ENCODE peak calls at places on chromosomes 11 and 22, in eight cellular contexts. Z is astrocyte of the spinal cord, Q is fibroblast of pulmonary artery, E is GM13977, L is cardiac muscle cell, W is heart left ventricle, A is upper lobe of left lung, U is brain microvascular endothelial cell. P is an unnamed sample.

GRCh38 chr11:15446315-15446714 is 331.6 kb downstream of the INSC start:
- DNase-seq in Z (no peak), Q (no peak), E (no peak), L (no peak), W (no peak), A (no peak), U (no peak), P (no peak)

GRCh38 chr11:108629274-108629673 is 35.6 kb upstream of the DDX10 start:
- DNase-seq in Z (no peak), Q (no peak), E (no peak), L (no peak), W (no peak), A (peak; percentile 37), U (no peak), P (no peak)

GRCh38 chr11:24478718-24479117 is 18.1 kb upstream of the LUZP2 start:
- DNase-seq in Z (no peak), Q (no peak), E (no peak), L (no peak), W (no peak), A (no peak), U (no peak), P (no peak)

GRCh38 chr11:70712471-70712870 is 314.1 kb downstream of the CTTN start:
- DNase-seq in Z (no peak), Q (no peak), E (no peak), L (no peak), W (no peak), A (no peak), U (no peak), P (no peak)

GRCh38 chr11:124329787-124330478 is 9.9 kb upstream of the OR8D2 start:
- DNase-seq in Z (peak; percentile 22), Q (peak; percentile 47), E (peak; percentile 9), L (no peak), W (no peak), A (no peak), U (no peak), P (no peak)

GRCh38 chr11:125376117-125376516 is 119.9 kb downstream of the FEZ1 start:
- DNase-seq in Z (peak; percentile 7), Q (peak; percentile 50), E (peak; percentile 46), L (peak; percentile 26), W (peak; percentile 80), A (no peak), U (no peak), P (no peak)

GRCh38 chr11:46351606-46352005 is 4.3 kb downstream of the DGKZ start:
- DNase-seq in Z (no peak), Q (no peak), E (no peak), L (no peak), W (no peak), A (no peak), U (no peak), P (no peak)

GRCh38 chr11:132228756-132229325 is 858.4 kb downstream of the NTM start:
- DNase-seq in Z (peak; percentile 81), Q (no peak), E (no peak), L (no peak), W (no peak), A (no peak), U (peak; percentile 76), P (no peak)

GRCh38 chr11:117122546-117122945 is 21.5 kb upstream of the PAFAH1B2 start:
- DNase-seq in Z (no peak), Q (no peak), E (no peak), L (no peak), W (no peak), A (no peak), U (no peak), P (no peak)

GRCh38 chr11:20363500-20364411 is at the start of gene HTATIP2:
- DNase-seq in Z (peak; percentile 43), Q (peak; percentile 68), E (peak; percentile 83), L (peak; percentile 71), W (peak; percentile 69), A (peak; percentile 95), U (no peak), P (peak; percentile 75)

GRCh38 chr11:119493712-119494111 is 70.7 kb upstream of the THY1 start:
- DNase-seq in Z (no peak), Q (peak; percentile 36), E (no peak), L (peak; percentile 39), W (no peak), A (no peak), U (peak; percentile 10), P (peak; percentile 82)

GRCh38 chr11:38089728-38090127 is 1491.7 kb upstream of the RAG2 start:
- DNase-seq in Z (peak; percentile 14), Q (peak; percentile 79), E (no peak), L (peak; percentile 60), W (no peak), A (no peak), U (peak; percentile 81), P (peak; percentile 79)

GRCh38 chr11:92390783-92391182 is 166.2 kb downstream of the FAT3 start:
- DNase-seq in Z (no peak), Q (no peak), E (no peak), L (no peak), W (no peak), A (no peak), U (no peak), P (no peak)

GRCh38 chr22:49935561-49935960 is 17.1 kb downstream of the CRELD2 start:
- DNase-seq in Z (no peak), Q (peak; percentile 54), E (no peak), L (peak; percentile 74), W (no peak), A (no peak), U (no peak), P (no peak)

DNA sequence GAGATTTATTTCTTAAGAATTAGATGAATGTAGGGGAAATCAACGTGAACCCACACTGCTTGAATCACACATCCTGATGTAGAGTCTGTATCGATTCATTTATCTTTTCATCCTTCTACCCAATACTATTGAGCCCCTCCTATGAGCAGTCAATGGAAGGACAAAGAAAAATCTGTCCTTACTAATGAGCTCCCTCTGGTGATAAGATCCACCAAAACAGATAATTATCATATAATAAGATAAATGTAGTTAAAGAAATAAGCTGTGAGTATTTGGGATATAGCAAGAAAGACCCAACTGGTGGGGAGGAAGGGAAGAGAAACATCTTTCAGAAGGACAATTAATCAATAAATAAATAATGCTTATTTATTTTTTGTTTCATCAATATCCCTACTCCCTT is 385.1 kb upstream of the CCDC90B start:
- DNase-seq in Z (no peak), Q (no peak), E (no peak), L (no peak), W (no peak), A (no peak), U (no peak), P (no peak)
- TF ChIP-seq CTCF in Z (no peak), Q (no peak), E (no peak), L (no peak), W (no peak), A (no peak), U (no peak), P (no peak)

GRCh38 chr11:98137437-98137836 is 883.3 kb upstream of the CNTN5 start:
- DNase-seq in Z (no peak), Q (peak; percentile 50), E (no peak), L (peak; percentile 21), W (no peak), A (no peak), U (no peak), P (no peak)
- TF ChIP-seq CTCF in Z (no peak), Q (no peak), E (no peak), L (no peak), W (no peak), A (no peak), U (no peak), P (no peak)

DNA sequence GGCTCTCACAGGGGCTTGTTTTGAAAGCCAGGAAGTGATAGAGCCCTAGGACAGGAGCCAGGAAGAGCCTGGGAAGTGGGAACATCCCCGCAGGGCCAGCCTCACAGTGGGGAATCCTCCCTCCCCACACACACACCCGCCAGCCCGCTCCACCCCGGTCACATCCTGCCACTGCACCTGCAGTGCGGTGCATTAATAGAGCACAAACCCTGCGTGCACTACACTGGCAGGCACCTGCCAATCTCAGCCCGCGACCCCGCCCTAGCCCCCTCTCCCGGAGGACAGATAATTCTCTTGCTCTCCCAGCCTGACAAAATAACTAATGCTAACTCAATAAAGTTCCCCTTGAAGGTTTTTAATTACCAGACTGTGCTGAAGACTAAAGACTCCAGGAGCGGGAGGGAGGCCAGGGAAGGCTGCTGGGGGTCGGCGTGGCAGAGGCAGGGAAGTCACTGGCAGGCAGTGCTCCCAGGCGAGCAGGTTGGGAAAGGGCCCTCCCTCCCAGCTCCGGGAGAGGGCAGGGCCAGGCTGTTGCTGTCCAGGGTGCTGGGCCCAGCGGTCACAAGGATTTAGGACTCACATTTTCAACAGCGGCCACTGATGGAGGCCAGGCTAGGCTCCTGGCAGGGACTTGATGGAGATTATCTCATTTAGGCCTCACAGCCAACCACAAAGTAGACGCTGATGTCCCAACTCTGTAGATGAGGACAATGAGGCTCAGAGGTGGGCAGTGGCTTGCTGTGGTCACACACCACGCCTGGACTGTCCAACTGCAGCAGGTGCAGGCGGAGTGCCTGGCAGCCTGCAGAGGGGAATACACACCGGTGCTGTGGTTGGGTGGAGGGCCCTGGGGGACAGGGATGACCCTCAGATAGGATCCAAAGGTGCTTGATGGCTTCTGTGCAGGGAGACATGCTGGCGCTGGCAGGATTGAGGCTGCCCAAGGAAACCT is 23.9 kb upstream of the TCF20 start:
- DNase-seq in Z (peak; percentile 47), Q (peak; percentile 67), E (no peak), L (peak; percentile 74), W (peak; percentile 65), A (no peak), U (peak; percentile 24), P (peak; percentile 78)
- TF ChIP-seq CTCF in Z (no peak), Q (no peak), E (no peak), L (peak; percentile 4), W (no peak), A (no peak), U (no peak), P (no peak)

GRCh38 chr22:45949258-45949870 is 27.6 kb downstream of the WNT7B start:
- DNase-seq in Z (no peak), Q (no peak), E (no peak), L (no peak), W (no peak), A (peak; percentile 73), U (no peak), P (no peak)

GRCh38 chr22:45949921-45950320 is 27.0 kb downstream of the WNT7B start:
- DNase-seq in Z (no peak), Q (no peak), E (no peak), L (no peak), W (no peak), A (peak; percentile 71), U (no peak), P (no peak)

GRCh38 chr22:45946805-45947600 is 30.0 kb downstream of the WNT7B start:
- DNase-seq in Z (no peak), Q (no peak), E (no peak), L (no peak), W (no peak), A (peak; percentile 58), U (no peak), P (no peak)

GRCh38 chr22:45945621-45946020 is 31.3 kb downstream of the WNT7B start:
- DNase-seq in Z (no peak), Q (no peak), E (no peak), L (no peak), W (no peak), A (peak; percentile 67), U (no peak), P (no peak)

DNA sequence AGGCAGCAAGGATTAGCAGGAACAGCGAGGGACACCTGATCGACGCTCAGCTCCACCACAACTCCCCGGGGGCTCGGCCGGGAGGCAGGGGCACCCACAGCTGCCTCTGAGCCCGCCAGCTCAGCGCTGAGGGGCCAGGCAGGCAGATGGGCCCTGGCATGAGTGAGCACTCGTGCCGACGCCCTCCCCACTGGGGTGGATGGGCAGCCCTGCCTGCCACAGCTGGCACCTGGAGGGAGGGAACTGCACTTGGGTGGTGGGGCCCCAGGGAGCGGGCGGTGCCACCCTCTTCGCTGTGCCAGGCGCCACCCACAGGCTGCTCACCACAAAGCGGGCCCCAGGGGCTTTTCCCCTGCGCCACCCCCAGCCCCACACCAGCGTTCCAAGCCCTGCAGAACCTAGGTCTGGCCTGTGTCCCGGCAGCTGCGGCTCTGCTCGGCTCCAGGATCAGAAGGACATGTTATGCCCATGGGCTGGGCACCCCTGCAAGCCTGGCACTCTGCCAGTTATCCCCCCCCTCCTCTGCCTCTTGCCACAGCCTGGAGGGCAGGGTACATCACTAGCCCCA is 28.8 kb downstream of the WNT7B start:
- DNase-seq in Z (no peak), Q (no peak), E (no peak), L (no peak), W (no peak), A (peak; percentile 69), U (no peak), P (no peak)
- TF ChIP-seq CTCF in Z (no peak), Q (no peak), E (no peak), L (no peak), W (no peak), A (no peak), U (no peak), P (no peak)

P was measured in Caco-2.